ENCODE peak calls at places on chromosomes 6 and 20, in five cellular contexts. Q, O, C, S and F are unnamed samples.

GRCh38 chr20:62320581-62321354 is 18.0 kb downstream of the ADRM1 start:
- DNase-seq in Q (no peak), O (no peak), C (peak; percentile 83), S (peak; percentile 87), F (no peak)

GRCh38 chr6:35015996-35016395 is 125.1 kb downstream of the TCP11 start:
- DNase-seq in Q (no peak), O (no peak), C (no peak), S (no peak), F (no peak)

GRCh38 chr6:7727951-7728854 is 2.3 kb downstream of the BMP6 start:
- DNase-seq in Q (no peak), O (no peak), C (peak; percentile 85), S (no peak), F (no peak)

GRCh38 chr6:159608961-159609673 is 83.9 kb downstream of the SOD2 start:
- DNase-seq in Q (no peak), O (no peak), C (no peak), S (peak; percentile 45), F (no peak)

GRCh38 chr6:45253457-45253856 is 74.7 kb upstream of the RUNX2 start:
- DNase-seq in Q (no peak), O (no peak), C (no peak), S (no peak), F (no peak)

GRCh38 chr6:7902221-7902620 is 8.4 kb downstream of the TXNDC5 start:
- DNase-seq in Q (no peak), O (peak; percentile 85), C (no peak), S (no peak), F (no peak)

GRCh38 chr20:2699775-2700413 is 7.3 kb downstream of the EBF4 start:
- DNase-seq in Q (no peak), O (no peak), C (no peak), S (no peak), F (peak; percentile 80)

GRCh38 chr6:157670466-157671186 is 152.4 kb upstream of the SNX9 start:
- DNase-seq in Q (peak; percentile 78), O (no peak), C (no peak), S (no peak), F (no peak)

GRCh38 chr6:146594495-146594894 is 4.3 kb upstream of the ADGB start:
- DNase-seq in Q (no peak), O (no peak), C (no peak), S (no peak), F (no peak)

GRCh38 chr6:118844915-118845314 is 49.0 kb upstream of the ASF1A start:
- DNase-seq in Q (no peak), O (no peak), C (no peak), S (no peak), F (no peak)

GRCh38 chr20:3908667-3909066 is 19.5 kb downstream of the PANK2 start:
- DNase-seq in Q (no peak), O (no peak), C (no peak), S (no peak), F (no peak)

GRCh38 chr20:3909952-3910366 is 20.8 kb downstream of the PANK2 start:
- DNase-seq in Q (no peak), O (no peak), C (no peak), S (peak; percentile 61), F (no peak)

GRCh38 chr20:3911956-3912355 is 22.8 kb downstream of the PANK2 start:
- DNase-seq in Q (no peak), O (no peak), C (no peak), S (peak; percentile 59), F (no peak)

GRCh38 chr20:3914446-3914845 is 25.3 kb downstream of the PANK2 start:
- DNase-seq in Q (no peak), O (no peak), C (no peak), S (no peak), F (no peak)

GRCh38 chr20:3910868-3911267 is 21.7 kb downstream of the PANK2 start:
- DNase-seq in Q (no peak), O (no peak), C (no peak), S (no peak), F (no peak)
- TF ChIP-seq POLR2AphosphoS5 in Q (no peak), O (no peak), C (no peak), S (no peak), F (no peak)

GRCh38 chr20:43909720-43910119 is 4.9 kb upstream of the TOX2 start:
- DNase-seq in Q (no peak), O (no peak), C (no peak), S (no peak), F (no peak)
- H3K27ac ChIP-seq in Q (no peak overlapping the region), O (no peak overlapping the region), C (no peak overlapping the region), S (no peak overlapping the region), F (no peak overlapping the region)

DNA sequence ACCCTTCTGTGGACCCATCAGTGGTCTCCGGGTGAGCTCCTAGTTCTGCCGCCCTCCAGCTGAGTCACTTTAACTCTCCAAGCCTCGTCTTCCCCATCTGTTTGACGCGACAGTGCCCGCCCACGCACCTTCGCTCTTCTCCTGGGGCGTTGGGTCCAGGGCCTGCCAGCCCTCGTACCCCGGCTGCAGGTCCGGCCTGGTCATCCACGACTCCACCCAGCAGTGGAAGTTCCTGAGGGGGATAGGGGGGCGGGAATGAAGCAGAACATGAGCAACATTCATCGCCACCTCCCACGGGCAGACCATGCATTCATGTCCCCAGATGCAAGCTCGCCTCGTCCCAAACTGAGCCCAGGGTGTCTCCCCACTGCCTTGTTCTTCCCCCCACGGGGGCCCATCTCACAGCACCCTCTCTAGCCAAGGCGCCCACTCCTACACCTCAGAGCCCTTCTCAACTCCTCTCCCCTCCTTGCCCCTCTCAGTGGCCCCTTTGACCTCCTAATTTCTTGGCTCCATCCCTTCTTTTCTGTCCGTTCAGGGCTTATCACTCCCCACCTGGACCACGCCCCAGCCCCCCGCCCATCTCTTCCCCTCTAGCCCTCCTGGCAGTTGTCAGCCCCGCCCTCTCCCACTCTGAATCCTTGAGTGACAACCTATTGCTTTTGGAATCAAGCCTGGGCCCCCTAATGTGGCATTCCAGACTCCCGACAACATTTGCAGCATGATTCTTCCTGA is 23.7 kb downstream of the TGM2 start:
- DNase-seq in Q (no peak), O (no peak), C (no peak), S (peak; percentile 39), F (no peak)
- H3K36me3 ChIP-seq in Q (no peaks in the 10 kb centered on the region), O (peaks cover 71% of the 10 kb centered on the region), C (no peaks in the 10 kb centered on the region), S (peaks cover 72% of the 10 kb centered on the region), F (peaks cover 65% of the 10 kb centered on the region)

GRCh38 chr20:60491261-60491660 is 533.0 kb downstream of the CDH26 start:
- DNase-seq in Q (no peak), O (no peak), C (no peak), S (no peak), F (no peak)
- TF ChIP-seq POLR2AphosphoS5 in Q (no peak), O (no peak), C (peak; percentile 34), S (no peak), F (no peak)

DNA sequence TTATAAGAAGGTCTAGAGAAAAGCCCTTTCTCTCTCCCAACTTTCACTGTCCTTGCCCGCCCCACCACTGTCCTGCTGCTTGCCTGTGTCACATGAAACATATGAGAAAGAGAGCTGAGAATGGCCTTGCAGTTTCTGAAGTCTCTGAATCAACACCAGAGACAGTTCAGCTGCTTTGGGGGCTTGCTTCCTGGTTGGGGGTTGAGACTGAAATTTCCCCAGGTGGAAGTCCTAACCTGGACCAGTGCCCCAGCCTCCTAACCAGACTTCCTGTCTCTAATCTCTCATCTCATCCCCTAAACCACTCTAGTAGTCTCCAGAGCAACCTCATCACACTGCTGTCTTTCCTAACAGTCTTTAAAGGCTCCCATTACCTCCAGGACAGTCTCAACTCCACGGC is 10.7 kb downstream of the TRAM2 start:
- DNase-seq in Q (no peak), O (no peak), C (no peak), S (no peak), F (no peak)
- H3K27ac ChIP-seq in Q (peak overlapping the region; percentile 9), O (no peak overlapping the region), C (no peak overlapping the region), S (no peak overlapping the region), F (peak overlapping the region; percentile 9)

GRCh38 chr6:77430506-77430905 is 32.8 kb downstream of the HTR1B start:
- DNase-seq in Q (no peak), O (no peak), C (no peak), S (no peak), F (no peak)
- H3K36me3 ChIP-seq in Q (no peaks in the 10 kb centered on the region), O (no peaks in the 10 kb centered on the region), C (no peaks in the 10 kb centered on the region), S (no peaks in the 10 kb centered on the region), F (no peaks in the 10 kb centered on the region)

GRCh38 chr20:32789896-32790750 is 27.9 kb downstream of the DNMT3B start:
- DNase-seq in Q (peak; percentile 84), O (peak; percentile 64), C (no peak), S (peak; percentile 76), F (no peak)
- TF ChIP-seq POLR2AphosphoS5 in Q (no peak), O (no peak), C (no peak), S (no peak), F (peak; percentile 18)

GRCh38 chr20:53150532-53150931 is 178.4 kb downstream of the TSHZ2 start:
- DNase-seq in Q (no peak), O (no peak), C (no peak), S (no peak), F (no peak)
- H3K27ac ChIP-seq in Q (no peak overlapping the region), O (no peak overlapping the region), C (no peak overlapping the region), S (no peak overlapping the region), F (no peak overlapping the region)